ENCODE peak calls at places on chromosomes 6 and 20, in eight cellular contexts. Q, P, G, K, B, N, E and I are unnamed samples.

GRCh38 chr6:51842487-51843469 is 244.6 kb downstream of the PKHD1 start:
- DNase-seq in Q (no peak), P (no peak), G (no peak), K (no peak), B (no peak), N (no peak), E (no peak), I (no peak)

GRCh38 chr20:4183361-4183760 is 168.0 kb upstream of the RNF24 start:
- DNase-seq in Q (no peak), P (no peak), G (no peak), K (no peak), B (no peak), N (no peak), E (no peak), I (no peak)

GRCh38 chr6:124164363-124164762 is 360.7 kb downstream of the NKAIN2 start:
- DNase-seq in Q (no peak), P (peak), G (no peak), K (no peak), B (no peak), N (no peak), E (no peak), I (no peak)

GRCh38 chr6:166619912-166620311 is 7.1 kb downstream of the RPS6KA2 start:
- DNase-seq in Q (no peak), P (peak), G (peak), K (no peak), B (no peak), N (no peak), E (peak), I (peak)

GRCh38 chr6:83311231-83311630 is 118.1 kb downstream of the RWDD2A start:
- DNase-seq in Q (no peak), P (peak), G (no peak), K (no peak), B (no peak), N (no peak), E (peak), I (peak)

GRCh38 chr20:63846128-63846771 is 15.0 kb upstream of the ABHD16B start:
- DNase-seq in Q (no peak), P (peak), G (peak), K (no peak), B (no peak), N (no peak), E (no peak), I (no peak)

GRCh38 chr20:1150218-1150617 is 31.8 kb downstream of the PSMF1 start:
- DNase-seq in Q (no peak), P (peak), G (no peak), K (no peak), B (no peak), N (no peak), E (no peak), I (no peak)

GRCh38 chr6:46651006-46651405 is 1.6 kb downstream of the CYP39A1 start:
- DNase-seq in Q (no peak), P (no peak), G (no peak), K (no peak), B (no peak), N (no peak), E (no peak), I (no peak)

GRCh38 chr20:52983726-52984450 is 11.7 kb downstream of the TSHZ2 start:
- DNase-seq in Q (no peak), P (no peak), G (no peak), K (no peak), B (no peak), N (no peak), E (no peak), I (no peak)

GRCh38 chr6:77678048-77678447 is 25.2 kb downstream of the MEI4 start:
- DNase-seq in Q (no peak), P (no peak), G (no peak), K (no peak), B (no peak), N (no peak), E (no peak), I (no peak)

GRCh38 chr6:135087403-135087802 is 32.8 kb upstream of the HBS1L start:
- DNase-seq in Q (peak), P (no peak), G (no peak), K (no peak), B (peak), N (no peak), E (no peak), I (no peak)

GRCh38 chr6:160093946-160094345 is 27.7 kb upstream of the SLC22A1 start:
- DNase-seq in Q (no peak), P (no peak), G (no peak), K (no peak), B (no peak), N (no peak), E (no peak), I (no peak)

GRCh38 chr20:13220857-13221297 is at the start of gene ISM1:
- DNase-seq in Q (peak), P (peak), G (peak), K (peak), B (peak), N (peak), E (no peak), I (no peak)

GRCh38 chr6:39426057-39426592 is 103.6 kb upstream of the KCNK16 start:
- DNase-seq in Q (no peak), P (peak), G (peak), K (no peak), B (no peak), N (no peak), E (peak), I (no peak)

GRCh38 chr6:55379486-55379885 is 52.2 kb downstream of the GFRAL start:
- DNase-seq in Q (no peak), P (peak), G (no peak), K (no peak), B (no peak), N (no peak), E (no peak), I (no peak)

GRCh38 chr6:40719671-40720374 is 132.7 kb upstream of the LRFN2 start:
- DNase-seq in Q (peak), P (peak), G (no peak), K (no peak), B (peak), N (no peak), E (peak), I (peak)

GRCh38 chr6:33995046-33995872 is 150.6 kb downstream of the GRM4 start:
- DNase-seq in Q (no peak), P (no peak), G (no peak), K (no peak), B (no peak), N (no peak), E (no peak), I (no peak)

GRCh38 chr20:37357481-37358365 is 11.8 kb downstream of the SRC start:
- DNase-seq in Q (no peak), P (no peak), G (no peak), K (no peak), B (no peak), N (no peak), E (no peak), I (no peak)

GRCh38 chr6:26045046-26045938 is 41.9 kb upstream of the HFE start:
- DNase-seq in Q (peak), P (peak), G (peak), K (peak), B (peak), N (no peak), E (peak), I (peak)

GRCh38 chr6:166474721-166475565 is 92.2 kb upstream of the MPC1 start:
- DNase-seq in Q (no peak), P (no peak), G (no peak), K (no peak), B (no peak), N (no peak), E (no peak), I (peak)

GRCh38 chr6:166906376-166907044 is 49.8 kb downstream of the RNASET2 start:
- DNase-seq in Q (no peak), P (no peak), G (no peak), K (no peak), B (no peak), N (no peak), E (no peak), I (no peak)

GRCh38 chr6:35451354-35452185 is 568 bp upstream of the FANCE start:
- DNase-seq in Q (no peak), P (no peak), G (no peak), K (no peak), B (no peak), N (no peak), E (no peak), I (no peak)

GRCh38 chr6:161135695-161136591 is 137.9 kb downstream of the AGPAT4 start:
- DNase-seq in Q (peak), P (no peak), G (no peak), K (no peak), B (no peak), N (no peak), E (no peak), I (no peak)

GRCh38 chr6:53986165-53986720 is 125.0 kb upstream of the MLIP start:
- DNase-seq in Q (peak), P (peak), G (peak), K (peak), B (peak), N (peak), E (peak), I (peak)

GRCh38 chr6:138161434-138162103 is at the start of gene ARFGEF3:
- DNase-seq in Q (peak), P (peak), G (peak), K (peak), B (peak), N (peak), E (no peak), I (no peak)

GRCh38 chr6:49744259-49744658 is at the start of gene CRISP3:
- DNase-seq in Q (peak), P (no peak), G (no peak), K (no peak), B (no peak), N (no peak), E (no peak), I (no peak)

DNA sequence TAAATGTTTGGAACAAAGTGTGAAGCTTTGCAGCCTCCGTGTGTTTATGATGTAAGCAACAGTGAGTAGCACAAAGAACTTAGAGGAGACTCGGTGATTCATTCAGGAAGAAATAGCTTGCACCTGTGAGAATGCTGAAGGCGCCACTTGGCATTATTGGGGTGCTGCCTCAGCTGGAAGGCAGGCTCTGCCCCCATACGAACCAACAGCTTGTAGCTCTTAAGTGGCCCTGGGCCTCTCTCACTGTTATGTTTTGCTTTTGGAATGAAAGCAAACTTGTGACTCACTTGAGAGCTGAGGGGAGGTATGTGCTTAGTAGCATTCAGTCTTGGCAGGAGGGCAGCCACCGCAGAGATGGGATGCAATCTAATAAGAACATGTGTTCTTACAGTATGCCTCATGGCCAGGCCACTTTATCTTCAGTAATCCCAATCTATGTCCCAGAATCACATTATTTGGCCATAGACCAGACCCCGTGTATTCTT is 310.7 kb downstream of the EYA4 start:
- DNase-seq in Q (no peak), P (peak), G (no peak), K (peak), B (no peak), N (no peak), E (peak), I (peak)
- TF ChIP-seq CTCF in Q (no peak), P (no peak), G (no peak), K (no peak), B (no peak), N (no peak), E (no peak), I (no peak)

GRCh38 chr20:33233129-33233774 is 2.5 kb upstream of the BPIFA1 start:
- DNase-seq in Q (no peak), P (no peak), G (no peak), K (no peak), B (peak), N (no peak), E (no peak), I (no peak)
- TF ChIP-seq CTCF in Q (no peak), P (no peak), G (no peak), K (no peak), B (no peak), N (peak), E (no peak), I (no peak)

GRCh38 chr6:21019614-21020013 is 485.4 kb downstream of the CDKAL1 start:
- DNase-seq in Q (no peak), P (peak), G (no peak), K (no peak), B (no peak), N (no peak), E (no peak), I (no peak)
- TF ChIP-seq CTCF in Q (no peak), P (peak), G (no peak), K (no peak), B (no peak), N (no peak), E (peak), I (peak)

GRCh38 chr6:95128439-95128838 is 448.9 kb upstream of the MANEA start:
- DNase-seq in Q (no peak), P (no peak), G (no peak), K (no peak), B (no peak), N (no peak), E (no peak), I (no peak)

DNA sequence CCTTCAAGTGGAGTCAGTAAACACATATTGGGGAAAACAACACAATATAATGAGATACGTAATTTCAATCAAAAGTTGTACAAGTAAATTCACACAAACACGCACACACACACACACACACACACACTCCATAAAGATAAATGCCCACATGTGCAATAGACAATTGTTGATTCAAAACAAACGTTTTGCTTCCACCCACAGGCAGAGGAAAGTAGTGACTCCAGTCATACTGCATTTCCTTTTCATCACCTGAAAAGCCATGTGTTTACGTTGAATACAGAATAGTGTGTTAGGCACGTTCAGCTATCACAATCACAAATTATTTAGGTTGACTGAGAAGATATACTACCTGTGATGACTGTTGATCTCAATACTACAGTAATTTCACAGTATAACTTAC is 443.8 kb upstream of the MANEA start:
- DNase-seq in Q (peak), P (no peak), G (no peak), K (no peak), B (peak), N (no peak), E (no peak), I (no peak)
- TF ChIP-seq CTCF in Q (no peak), P (no peak), G (peak), K (no peak), B (no peak), N (peak), E (no peak), I (no peak)

GRCh38 chr20:54980321-54980960 is 505.0 kb downstream of the DOK5 start:
- DNase-seq in Q (peak), P (no peak), G (no peak), K (no peak), B (no peak), N (no peak), E (no peak), I (no peak)
- TF ChIP-seq CTCF in Q (peak), P (no peak), G (peak), K (peak), B (no peak), N (peak), E (no peak), I (no peak)

GRCh38 chr20:46699651-46700359 is 9.6 kb upstream of the SLC2A10 start:
- DNase-seq in Q (peak), P (peak), G (peak), K (no peak), B (no peak), N (no peak), E (no peak), I (no peak)
- TF ChIP-seq CTCF in Q (peak), P (peak), G (peak), K (no peak), B (no peak), N (peak), E (peak), I (peak)

DNA sequence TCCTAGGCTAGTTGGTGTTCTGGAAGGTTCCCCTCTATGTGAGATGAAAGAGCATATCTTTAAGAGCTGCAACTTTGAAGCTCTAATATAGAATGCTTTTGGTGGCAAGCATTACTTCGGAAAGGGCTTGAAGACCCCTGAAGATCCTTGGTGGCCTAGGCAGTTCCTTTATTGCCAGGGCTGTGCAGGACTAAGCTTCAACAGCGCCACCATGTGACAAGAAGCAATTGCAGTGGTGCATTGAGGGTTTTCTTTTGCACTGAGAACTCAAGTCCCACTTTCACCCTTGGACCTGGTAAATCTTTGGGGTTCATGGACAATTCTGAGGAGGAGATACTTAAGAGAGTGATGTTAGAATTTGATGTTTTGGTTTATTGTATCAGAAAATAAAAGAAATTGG is 237.4 kb upstream of the GMDS start:
- DNase-seq in Q (no peak), P (no peak), G (no peak), K (no peak), B (no peak), N (no peak), E (no peak), I (no peak)
- TF ChIP-seq CTCF in Q (no peak), P (no peak), G (no peak), K (no peak), B (peak), N (peak), E (no peak), I (no peak)

GRCh38 chr6:43211960-43212359 is 17.3 kb downstream of the DNPH1 start:
- DNase-seq in Q (no peak), P (no peak), G (no peak), K (no peak), B (no peak), N (no peak), E (no peak), I (no peak)
- TF ChIP-seq CTCF in Q (no peak), P (no peak), G (no peak), K (no peak), B (no peak), N (peak), E (no peak), I (no peak)

DNA sequence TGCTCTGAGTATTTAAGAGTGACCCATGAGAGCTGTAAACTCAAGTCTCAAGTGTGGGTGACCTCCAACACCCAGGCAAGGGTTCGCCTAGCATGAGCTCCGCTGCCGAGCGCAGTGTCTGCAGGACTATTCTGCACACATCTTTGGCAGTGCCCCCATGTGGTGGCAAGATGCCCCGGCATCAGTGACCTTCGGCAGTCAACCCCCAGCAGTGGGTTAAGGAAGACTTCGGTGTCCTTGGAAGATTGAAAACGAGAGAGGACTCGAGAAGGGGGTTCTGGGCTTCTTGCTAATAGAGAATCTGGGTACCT is 43.1 kb downstream of the RBM38 start:
- DNase-seq in Q (peak), P (no peak), G (no peak), K (peak), B (no peak), N (no peak), E (no peak), I (no peak)
- TF ChIP-seq CTCF in Q (peak), P (no peak), G (no peak), K (no peak), B (no peak), N (no peak), E (no peak), I (peak)

GRCh38 chr6:141202641-141203040 is 930.1 kb upstream of the GJE1 start:
- DNase-seq in Q (no peak), P (no peak), G (no peak), K (no peak), B (no peak), N (no peak), E (peak), I (no peak)
- TF ChIP-seq CTCF in Q (no peak), P (no peak), G (no peak), K (no peak), B (no peak), N (no peak), E (peak), I (peak)